ENCODE peak calls at places on chromosomes 16 and 17, in five cellular contexts. L is A549, R is fibroblast of lung, I is lower lobe of right lung, A is esophagus muscularis mucosa. O is an unnamed sample. For H3K4me1, the result is how much of the 10 kb centered on the place peaks cover.

GRCh38 chr16:53745753-53746258 is 41.9 kb downstream of the FTO start:
- DNase-seq in L (peak), R (peak), I (no peak), A (no peak), O (peak)

GRCh38 chr16:57994778-57995177 is 5.7 kb downstream of the ZNF319 start:
- DNase-seq in L (peak), R (no peak), I (peak), A (no peak), O (peak)

GRCh38 chr16:57187508-57187854 is 1.4 kb downstream of the RSPRY1 start:
- DNase-seq in L (no peak), R (no peak), I (no peak), A (no peak), O (no peak)

GRCh38 chr16:75074920-75075687 is 41.5 kb downstream of the LDHD start:
- DNase-seq in L (no peak), R (no peak), I (no peak), A (no peak), O (no peak)

GRCh38 chr17:17315142-17315821 is 12.1 kb downstream of the NT5M start:
- DNase-seq in L (no peak), R (no peak), I (peak), A (no peak), O (no peak)

GRCh38 chr17:413016-413350 is 60.4 kb upstream of the RPH3AL start:
- DNase-seq in L (no peak), R (no peak), I (no peak), A (no peak), O (no peak)

GRCh38 chr17:8124350-8125195 is 667 bp upstream of the HES7 start:
- DNase-seq in L (peak), R (peak), I (no peak), A (no peak), O (peak)

GRCh38 chr16:82016268-82016667 is 5.0 kb upstream of the SDR42E1 start:
- DNase-seq in L (peak), R (peak), I (no peak), A (no peak), O (peak)

GRCh38 chr16:57093845-57094564 is 1.6 kb downstream of the CPNE2 start:
- DNase-seq in L (no peak), R (no peak), I (no peak), A (no peak), O (no peak)

GRCh38 chr17:76103274-76104139 is at the start of gene EXOC7:
- DNase-seq in L (peak), R (peak), I (peak), A (peak), O (peak)

GRCh38 chr17:48500435-48501426 is 30.1 kb downstream of the HOXB1 start:
- DNase-seq in L (peak), R (peak), I (no peak), A (no peak), O (no peak)

GRCh38 chr17:7579001-7579838 is at the start of gene CD68:
- DNase-seq in L (peak), R (peak), I (peak), A (peak), O (peak)

GRCh38 chr17:67474081-67474661 is 97.1 kb downstream of the PITPNC1 start:
- DNase-seq in L (no peak), R (peak), I (no peak), A (no peak), O (no peak)

DNA sequence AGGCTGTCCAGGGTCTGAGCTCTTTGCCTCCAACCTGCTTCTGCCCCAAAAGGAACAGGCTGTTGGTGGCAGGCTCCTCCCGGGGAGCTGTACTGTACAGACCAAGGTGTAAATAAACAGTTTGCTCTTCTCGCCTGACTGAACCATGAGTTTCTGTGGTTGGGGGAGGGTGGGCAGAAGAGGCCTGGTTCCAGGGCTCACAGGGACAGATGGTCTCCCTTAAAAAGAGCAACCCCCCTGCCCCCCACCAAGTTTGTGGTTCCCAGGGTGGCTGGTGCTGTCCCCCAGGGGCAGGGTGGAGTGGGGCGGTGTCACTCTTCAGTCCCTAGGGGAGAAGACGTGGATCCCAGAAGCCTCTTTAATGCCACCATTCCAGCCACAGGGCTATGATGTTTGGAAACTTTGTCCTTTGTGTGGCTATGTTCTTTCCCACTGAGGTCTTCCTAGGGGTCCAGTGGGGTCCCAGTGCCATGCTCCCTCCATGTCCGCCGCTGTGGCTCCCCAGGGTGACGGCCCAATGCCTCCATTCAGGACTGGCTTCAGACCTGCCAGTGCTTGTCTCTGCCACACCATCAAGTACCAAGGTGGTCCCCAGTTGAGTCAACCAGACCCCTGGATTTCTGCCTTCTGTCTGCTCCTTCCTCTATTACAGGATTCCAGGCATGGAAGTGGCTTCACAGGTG is 146.7 kb downstream of the RAB11FIP4 start:
- DNase-seq in L (no peak), R (no peak), I (no peak), A (no peak), O (no peak)
- TF ChIP-seq CTCF in L (no peak), R (no peak), I (no peak), A (no peak), O (no peak)

DNA sequence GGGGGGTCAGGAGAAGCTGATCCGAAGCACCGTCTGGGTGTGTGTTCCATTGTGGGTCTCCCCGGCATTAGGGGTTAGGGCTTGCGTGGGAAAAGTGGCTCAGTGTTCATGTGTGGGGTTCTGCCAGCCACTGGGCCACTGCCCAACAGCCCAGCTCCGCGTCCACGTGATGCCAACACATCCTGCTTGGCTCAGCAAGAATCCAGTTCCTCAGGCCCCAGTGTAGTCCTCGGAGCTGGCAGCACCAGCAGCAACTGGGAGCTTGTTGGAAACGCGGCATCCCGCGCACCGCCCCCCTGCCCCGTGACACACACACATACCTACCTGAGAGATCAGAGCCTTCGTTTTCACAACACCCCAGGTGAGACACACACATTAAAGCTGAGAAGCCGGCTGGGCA is 18.9 kb downstream of the LGALS9 start:
- DNase-seq in L (no peak), R (no peak), I (no peak), A (no peak), O (no peak)
- H3K4me1 ChIP-seq in L (under half), R (under half), I (under half), A (under half), O (under half)

DNA sequence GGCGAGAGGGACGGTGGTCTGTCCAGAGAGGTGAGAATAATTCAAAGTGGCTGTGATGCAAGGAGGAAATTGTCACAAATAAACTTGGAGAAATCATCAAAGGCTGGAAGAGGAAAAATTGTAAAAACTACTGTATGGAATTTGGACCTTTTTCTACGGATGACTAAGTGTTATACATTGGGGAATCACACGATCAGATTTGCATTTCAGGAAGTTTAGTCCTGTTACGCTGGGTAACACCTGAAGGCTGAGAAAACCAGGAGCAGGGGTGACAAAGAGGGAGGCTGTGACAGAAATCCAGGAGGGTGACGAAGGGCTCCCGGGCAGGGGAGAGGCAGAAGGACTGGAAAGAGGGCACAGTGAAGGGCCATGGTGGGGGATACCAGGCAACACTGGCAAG is 511.7 kb downstream of the CDH13 start:
- DNase-seq in L (no peak), R (no peak), I (no peak), A (no peak), O (no peak)
- H3K27ac ChIP-seq in L (no peak), R (no peak), I (no peak), A (no peak), O (no peak)

GRCh38 chr17:37246085-37246484 is 129.7 kb upstream of the C17orf78 start:
- DNase-seq in L (no peak), R (no peak), I (no peak), A (no peak), O (no peak)
- TF ChIP-seq CTCF in L (no peak), R (no peak), I (no peak), A (no peak), O (no peak)

DNA sequence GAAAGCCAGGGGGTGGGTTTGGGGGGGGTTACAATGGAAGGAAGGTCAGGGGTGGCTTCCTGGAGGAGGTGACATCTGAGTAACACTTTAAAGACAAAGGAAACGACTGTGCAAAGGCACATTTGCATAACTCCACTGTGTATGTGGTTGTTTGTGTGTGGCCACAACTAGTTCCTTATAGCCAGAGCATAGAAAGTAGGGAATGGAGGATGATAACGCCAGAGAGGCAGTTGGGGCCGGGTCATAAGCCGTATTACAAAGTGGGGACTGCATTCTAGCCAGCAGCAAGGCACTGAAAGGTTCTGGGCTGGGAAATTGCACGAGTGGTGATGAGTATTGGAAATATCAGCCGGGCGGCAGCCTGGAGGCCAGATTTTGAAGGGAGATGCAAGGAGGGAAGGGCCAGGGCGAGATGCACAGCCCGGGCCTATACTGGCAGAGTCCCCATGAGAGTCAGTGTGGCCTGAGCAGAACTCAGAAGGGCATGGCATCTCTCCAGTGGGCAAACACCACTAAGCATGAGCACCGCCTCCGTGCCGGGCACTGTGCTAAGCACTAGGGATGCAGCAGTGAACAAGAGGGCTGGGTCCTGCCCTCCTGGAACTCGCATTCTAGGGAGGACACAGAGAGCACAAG is 33.6 kb downstream of the TK2 start:
- DNase-seq in L (no peak), R (peak), I (no peak), A (no peak), O (no peak)
- H3K4me1 ChIP-seq in L (half or more), R (under half), I (half or more), A (half or more), O (under half)

GRCh38 chr16:87874639-87875472 is 5.5 kb upstream of the SLC7A5 start:
- DNase-seq in L (no peak), R (no peak), I (no peak), A (no peak), O (peak)
- H3K27ac ChIP-seq in L (no peak), R (no peak), I (peak), A (no peak), O (peak)

GRCh38 chr16:67150058-67150832 is 553 bp downstream of the B3GNT9 start:
- DNase-seq in L (peak), R (peak), I (peak), A (no peak), O (peak)

GRCh38 chr16:67150833-67151396 is at the start of gene B3GNT9:
- DNase-seq in L (peak), R (peak), I (peak), A (no peak), O (peak)

GRCh38 chr16:67148656-67149275 is 2.0 kb downstream of the B3GNT9 start:
- DNase-seq in L (no peak), R (no peak), I (no peak), A (no peak), O (no peak)

GRCh38 chr16:67149276-67150057 is 1.3 kb downstream of the B3GNT9 start:
- DNase-seq in L (no peak), R (peak), I (no peak), A (no peak), O (no peak)

DNA sequence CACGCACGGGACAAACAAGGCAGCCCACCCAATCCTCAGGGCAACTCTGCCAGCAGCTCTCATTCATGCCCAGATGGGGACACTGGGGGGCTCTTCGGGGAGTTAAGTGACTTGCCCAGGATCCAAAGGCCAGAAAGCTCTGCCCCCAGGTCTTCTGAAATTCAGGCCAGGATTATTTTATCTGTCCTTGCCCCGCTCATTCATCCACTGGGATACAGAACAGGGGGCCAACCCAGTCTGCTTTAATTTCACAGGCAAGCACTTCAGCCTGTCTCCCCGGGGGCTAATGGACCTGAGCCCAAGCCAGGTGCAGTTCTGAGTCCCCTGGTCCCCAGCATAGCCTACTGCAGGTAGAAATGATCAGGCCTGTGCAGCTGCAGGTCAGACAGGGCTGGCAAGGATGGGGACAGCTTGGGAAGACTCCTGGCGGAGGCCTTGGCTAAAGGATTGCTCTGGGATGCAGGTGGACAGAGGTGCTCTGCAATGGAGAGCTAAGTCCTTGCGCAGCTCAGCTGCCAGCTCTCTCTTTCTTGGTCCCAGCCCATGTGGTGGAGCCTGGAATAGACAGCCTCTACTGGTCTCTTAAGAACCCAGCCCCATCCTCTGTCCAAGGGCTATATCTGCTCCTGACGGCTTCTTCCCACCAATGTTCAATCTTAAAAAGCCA is 766 bp upstream of the B3GNT9 start:
- DNase-seq in L (peak), R (no peak), I (no peak), A (no peak), O (no peak)
- TF ChIP-seq CTCF in L (no peak), R (no peak), I (no peak), A (no peak), O (no peak)

GRCh38 chr17:81968850-81969812 is 8.1 kb upstream of the NOTUM start:
- DNase-seq in L (no peak), R (no peak), I (no peak), A (no peak), O (no peak)

GRCh38 chr17:81967533-81968395 is 6.8 kb upstream of the NOTUM start:
- DNase-seq in L (peak), R (peak), I (peak), A (peak), O (no peak)

GRCh38 chr17:81966343-81967243 is 5.6 kb upstream of the NOTUM start:
- DNase-seq in L (no peak), R (no peak), I (peak), A (no peak), O (no peak)

GRCh38 chr17:81968396-81968745 is 7.4 kb upstream of the NOTUM start:
- DNase-seq in L (no peak), R (no peak), I (no peak), A (no peak), O (no peak)

GRCh38 chr17:81967244-81967532 is 6.2 kb upstream of the NOTUM start:
- DNase-seq in L (no peak), R (no peak), I (no peak), A (no peak), O (no peak)
- H3K4me1 ChIP-seq in L (under half), R (under half), I (under half), A (under half), O (under half)

GRCh38 chr17:66466933-66467367 is 164.5 kb downstream of the PRKCA start:
- DNase-seq in L (peak), R (peak), I (no peak), A (no peak), O (peak)
- H3K27ac ChIP-seq in L (peak), R (peak), I (no peak), A (peak), O (peak)

O was measured in A673.